ENCODE peak calls at places on chromosome 6, in five cellular contexts. One of them, this sample, is unnamed.

GRCh38 chr6:140480852-140481251 is 1106.4 kb upstream of the CITED2 start:
- DNase-seq in amniotic epithelial cell: peak; percentile 17
- DNase-seq in A549: no peak
- DNase-seq in breast epithelium: no peak
- DNase-seq in right lobe of liver: no peak
- DNase-seq in this sample: no peak

GRCh38 chr6:104606361-104606760 is 253.4 kb downstream of the HACE1 start:
- DNase-seq in A549: no peak
- DNase-seq in right lobe of liver: no peak
- DNase-seq in breast epithelium: no peak
- DNase-seq in amniotic epithelial cell: no peak
- DNase-seq in this sample: no peak

GRCh38 chr6:35177139-35177538 is 36.0 kb upstream of the TCP11 start:
- DNase-seq in amniotic epithelial cell: no peak
- DNase-seq in breast epithelium: no peak
- DNase-seq in right lobe of liver: no peak
- DNase-seq in A549: no peak
- DNase-seq in this sample: no peak

GRCh38 chr6:20789162-20789561 is 254.9 kb downstream of the CDKAL1 start:
- DNase-seq in A549: no peak
- DNase-seq in amniotic epithelial cell: peak; percentile 45
- DNase-seq in breast epithelium: no peak
- DNase-seq in right lobe of liver: no peak
- DNase-seq in this sample: no peak

GRCh38 chr6:28880519-28880893 is 43.3 kb downstream of the TRIM27 start:
- DNase-seq in amniotic epithelial cell: no peak
- DNase-seq in breast epithelium: no peak
- DNase-seq in A549: no peak
- DNase-seq in right lobe of liver: no peak
- DNase-seq in this sample: no peak

GRCh38 chr6:42086046-42086664 is 35.8 kb downstream of the TAF8 start:
- DNase-seq in breast epithelium: no peak
- DNase-seq in amniotic epithelial cell: no peak
- DNase-seq in right lobe of liver: no peak
- DNase-seq in A549: peak; percentile 41
- DNase-seq in this sample: no peak

GRCh38 chr6:157244780-157245179 is 78.5 kb downstream of the TMEM242 start:
- DNase-seq in breast epithelium: no peak
- DNase-seq in right lobe of liver: no peak
- DNase-seq in amniotic epithelial cell: no peak
- DNase-seq in A549: no peak
- DNase-seq in this sample: no peak

GRCh38 chr6:18405477-18406293 is 18.5 kb downstream of the RNF144B start:
- DNase-seq in right lobe of liver: no peak
- DNase-seq in breast epithelium: no peak
- DNase-seq in A549: peak; percentile 6
- DNase-seq in amniotic epithelial cell: peak; percentile 93
- DNase-seq in this sample: no peak

GRCh38 chr6:160790028-160790792 is 88.2 kb downstream of the PLG start:
- DNase-seq in amniotic epithelial cell: no peak
- DNase-seq in breast epithelium: no peak
- DNase-seq in A549: no peak
- DNase-seq in right lobe of liver: no peak
- DNase-seq in this sample: no peak

GRCh38 chr6:35014341-35014740 is 125.3 kb downstream of the ANKS1A start:
- DNase-seq in right lobe of liver: no peak
- DNase-seq in A549: no peak
- DNase-seq in amniotic epithelial cell: no peak
- DNase-seq in breast epithelium: no peak
- DNase-seq in this sample: no peak

GRCh38 chr6:46191961-46192360 is 21.2 kb upstream of the ENPP5 start:
- DNase-seq in breast epithelium: no peak
- DNase-seq in amniotic epithelial cell: peak; percentile 93
- DNase-seq in A549: no peak
- DNase-seq in right lobe of liver: no peak
- DNase-seq in this sample: no peak

GRCh38 chr6:54579011-54579410 is 267.6 kb upstream of the FAM83B start:
- DNase-seq in amniotic epithelial cell: peak; percentile 7
- DNase-seq in breast epithelium: no peak
- DNase-seq in right lobe of liver: no peak
- DNase-seq in A549: no peak
- DNase-seq in this sample: no peak

GRCh38 chr6:139743629-139744028 is 369.2 kb upstream of the CITED2 start:
- DNase-seq in right lobe of liver: no peak
- DNase-seq in breast epithelium: no peak
- DNase-seq in amniotic epithelial cell: peak; percentile 96
- DNase-seq in A549: peak; percentile 71
- DNase-seq in this sample: no peak

GRCh38 chr6:140669321-140669720 is 1294.9 kb upstream of the CITED2 start:
- DNase-seq in A549: no peak
- DNase-seq in breast epithelium: no peak
- DNase-seq in amniotic epithelial cell: peak; percentile 13
- DNase-seq in right lobe of liver: no peak
- DNase-seq in this sample: no peak

GRCh38 chr6:158506577-158506976 is 53.3 kb upstream of the TMEM181 start:
- DNase-seq in breast epithelium: no peak
- DNase-seq in right lobe of liver: no peak
- DNase-seq in A549: peak; percentile 16
- DNase-seq in amniotic epithelial cell: peak; percentile 52
- DNase-seq in this sample: no peak

GRCh38 chr6:134176283-134176975 is 124.0 kb upstream of the SLC2A12 start:
- DNase-seq in A549: no peak
- DNase-seq in breast epithelium: no peak
- DNase-seq in amniotic epithelial cell: peak; percentile 81
- DNase-seq in right lobe of liver: peak; percentile 80
- DNase-seq in this sample: no peak